ENCODE peak calls at places on chromosomes 4 and X, in four cellular contexts. J, K, R and E are unnamed samples.

GRCh38 chr4:24174622-24175021 is 284.8 kb upstream of the PPARGC1A start:
- DNase-seq in J (no peak), R (peak), K (peak), E (no peak)

GRCh38 chr4:75686346-75686745 is 13.1 kb upstream of the G3BP2 start:
- DNase-seq in R (no peak), J (no peak), K (peak), E (no peak)

GRCh38 chrX:134513091-134513490 is 53.1 kb downstream of the HPRT1 start:
- DNase-seq in K (peak), R (no peak), J (no peak), E (no peak)

GRCh38 chr4:95545526-95545925 is 3.2 kb downstream of the UNC5C start:
- DNase-seq in K (no peak), J (no peak), R (no peak), E (no peak)

GRCh38 chr4:154569584-154569983 is 6.8 kb downstream of the FGB start:
- DNase-seq in R (no peak), J (no peak), K (no peak), E (no peak)

GRCh38 chr4:98662619-98663225 is 4.3 kb upstream of the TSPAN5 start:
- DNase-seq in R (no peak), J (no peak), K (no peak), E (peak)

GRCh38 chr4:87915621-87916020 is 59.9 kb upstream of the SPP1 start:
- DNase-seq in J (no peak), K (no peak), R (no peak), E (no peak)

GRCh38 chr4:185504098-185505047 is 30.9 kb downstream of the PDLIM3 start:
- DNase-seq in R (no peak), J (peak), K (peak), E (no peak)

GRCh38 chr4:154854362-154854761 is 73.3 kb downstream of the RBM46 start:
- DNase-seq in R (peak), J (peak), K (peak), E (peak)

GRCh38 chr4:154277164-154277563 is 214.4 kb downstream of the DCHS2 start:
- DNase-seq in R (no peak), K (no peak), J (no peak), E (peak)

GRCh38 chr4:98620087-98620784 is 38.2 kb downstream of the TSPAN5 start:
- DNase-seq in R (no peak), J (no peak), K (no peak), E (no peak)

GRCh38 chr4:86004030-86004429 is 355.8 kb downstream of the MAPK10 start:
- DNase-seq in K (no peak), J (no peak), R (no peak), E (no peak)

GRCh38 chr4:109990307-109991257 is 77.9 kb downstream of the EGF start:
- DNase-seq in K (no peak), R (no peak), J (no peak), E (no peak)

GRCh38 chr4:103499094-103499493 is 220.7 kb downstream of the TACR3 start:
- DNase-seq in J (no peak), K (peak), R (no peak), E (peak)

GRCh38 chrX:15497865-15498264 is 2.7 kb upstream of the BMX start:
- DNase-seq in K (peak), J (peak), R (peak), E (peak)

GRCh38 chr4:86152454-86152853 is 207.4 kb downstream of the MAPK10 start:
- DNase-seq in R (no peak), K (peak), J (no peak), E (no peak)

GRCh38 chrX:20527458-20528099 is 260.9 kb upstream of the RPS6KA3 start:
- DNase-seq in R (peak), K (peak), J (no peak), E (peak)

GRCh38 chr4:186948361-186949291 is 225.0 kb upstream of the FAT1 start:
- DNase-seq in R (peak), J (no peak), K (peak), E (peak)

GRCh38 chr4:185137233-185137925 is 5.7 kb upstream of the SLC25A4 start:
- DNase-seq in J (no peak), R (no peak), K (no peak), E (peak)

GRCh38 chrX:25156323-25156722 is 140.6 kb upstream of the ARX start:
- DNase-seq in K (no peak), J (no peak), R (peak), E (no peak)

GRCh38 chrX:116726806-116727205 is 264.0 kb upstream of the CT83 start:
- DNase-seq in R (no peak), J (no peak), K (no peak), E (peak)

GRCh38 chrX:130916636-130917422 is 13.8 kb upstream of the ENOX2 start:
- DNase-seq in J (peak), R (peak), K (peak), E (peak)

GRCh38 chr4:80125252-80126177 is 52.5 kb upstream of the ANTXR2 start:
- DNase-seq in R (no peak), J (peak), K (peak), E (peak)

GRCh38 chr4:56684320-56684719 is 3.2 kb upstream of the HOPX start:
- DNase-seq in J (no peak), R (no peak), K (peak), E (no peak)

GRCh38 chr4:154741877-154742851 is 1.6 kb upstream of the LRAT start:
- DNase-seq in R (peak), K (peak), J (no peak), E (peak)

GRCh38 chr4:169644802-169645201 is 24.4 kb downstream of the CLCN3 start:
- DNase-seq in K (no peak), J (no peak), R (no peak), E (no peak)

GRCh38 chr4:113162089-113162488 is 112.6 kb downstream of the ANK2 start:
- DNase-seq in R (no peak), J (no peak), K (peak), E (no peak)
- TF ChIP-seq EZH2phosphoT487 in R (no peak), J (no peak), K (no peak), E (no peak)

DNA sequence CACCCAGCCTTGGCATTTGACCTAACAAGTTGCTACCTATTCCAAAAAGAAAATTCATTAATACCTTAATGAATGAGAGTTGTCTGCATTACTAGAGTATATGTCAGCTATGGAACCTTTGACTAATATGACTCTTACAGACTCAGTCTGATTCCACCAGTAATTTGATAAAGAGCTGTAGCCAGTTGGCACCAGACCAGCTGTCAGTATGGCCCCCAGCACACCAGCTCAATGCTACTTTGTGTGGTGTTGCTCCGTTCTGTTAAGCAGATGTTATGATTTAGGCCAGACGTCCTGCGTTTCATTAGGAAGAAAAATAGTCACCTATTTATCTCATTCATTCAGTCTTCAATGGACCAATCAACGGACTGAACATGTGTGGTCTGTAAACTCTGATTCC is 215.5 kb downstream of the TLL1 start:
- DNase-seq in J (no peak), R (no peak), K (no peak), E (no peak)
- TF ChIP-seq EZH2phosphoT487 in J (no peak), R (no peak), K (no peak), E (no peak)

GRCh38 chrX:103615781-103616180 is 8.0 kb downstream of the TCEAL3 start:
- DNase-seq in R (no peak), K (peak), J (no peak), E (no peak)
- TF ChIP-seq EZH2phosphoT487 in R (no peak), K (no peak), J (no peak), E (no peak)

GRCh38 chr4:150964754-150965153 is 50.3 kb downstream of the LRBA start:
- DNase-seq in K (no peak), R (no peak), J (no peak), E (no peak)

GRCh38 chr4:150960818-150961217 is 54.3 kb downstream of the LRBA start:
- DNase-seq in J (no peak), R (peak), K (peak), E (peak)

GRCh38 chr4:150962245-150962644 is 52.8 kb downstream of the LRBA start:
- DNase-seq in R (no peak), K (peak), J (no peak), E (no peak)

GRCh38 chr4:150961566-150961965 is 53.5 kb downstream of the LRBA start:
- DNase-seq in J (no peak), K (no peak), R (no peak), E (no peak)

DNA sequence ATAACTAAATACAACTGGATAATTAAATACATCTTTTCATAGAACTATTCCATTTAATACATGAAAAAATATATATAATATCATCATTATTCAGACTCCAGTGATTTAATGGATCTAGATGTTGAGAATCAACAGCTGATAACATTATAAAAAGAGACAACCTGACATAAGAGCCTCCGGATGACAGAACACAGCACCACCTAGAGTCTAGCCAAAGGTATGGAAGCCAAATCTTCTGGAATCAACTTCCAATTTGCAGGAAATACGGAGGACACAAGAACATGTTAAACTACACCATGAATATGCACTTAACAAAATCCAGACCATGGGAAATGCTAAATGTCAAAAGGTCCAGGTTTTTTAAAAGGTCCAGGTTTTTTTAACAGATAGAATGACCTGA is 55.0 kb downstream of the LRBA start:
- DNase-seq in J (no peak), K (peak), R (peak), E (peak)
- TF ChIP-seq EZH2phosphoT487 in J (no peak), K (no peak), R (no peak), E (no peak)

DNA sequence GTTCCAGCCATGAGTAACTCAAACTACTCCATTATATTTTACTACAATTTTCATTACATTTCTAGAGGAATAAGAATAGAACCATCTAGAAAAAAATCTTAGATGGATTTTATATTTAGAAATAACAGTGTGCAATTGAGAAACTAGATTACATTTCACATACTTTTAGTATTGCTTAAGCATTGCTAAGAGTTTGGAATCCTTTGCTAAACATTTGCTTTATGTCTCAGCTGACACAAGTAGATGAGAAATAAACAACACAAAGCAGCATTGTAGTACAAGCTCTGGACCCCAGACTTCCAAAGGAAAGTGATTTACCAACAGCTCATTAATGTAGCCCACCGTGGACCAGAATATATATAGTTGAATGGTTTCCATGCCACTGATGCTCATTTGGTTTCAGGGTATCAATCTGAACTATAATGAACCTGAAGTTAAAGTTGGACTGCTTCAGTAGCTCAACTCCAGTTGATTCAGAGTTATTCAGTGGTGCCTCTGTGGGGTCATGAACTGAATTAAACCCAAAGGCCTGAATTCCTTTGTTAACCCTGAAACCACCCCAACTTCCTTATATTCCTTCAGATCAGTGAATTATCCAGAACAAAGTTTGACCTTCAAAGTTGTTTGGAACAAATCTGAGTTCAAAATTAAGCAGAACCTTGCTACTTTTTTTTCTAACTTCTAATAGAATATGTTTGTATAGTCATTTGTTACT is 132.1 kb upstream of the NEIL3 start:
- DNase-seq in R (no peak), K (peak), J (no peak), E (no peak)
- TF ChIP-seq EZH2phosphoT487 in R (no peak), K (no peak), J (no peak), E (no peak)

DNA sequence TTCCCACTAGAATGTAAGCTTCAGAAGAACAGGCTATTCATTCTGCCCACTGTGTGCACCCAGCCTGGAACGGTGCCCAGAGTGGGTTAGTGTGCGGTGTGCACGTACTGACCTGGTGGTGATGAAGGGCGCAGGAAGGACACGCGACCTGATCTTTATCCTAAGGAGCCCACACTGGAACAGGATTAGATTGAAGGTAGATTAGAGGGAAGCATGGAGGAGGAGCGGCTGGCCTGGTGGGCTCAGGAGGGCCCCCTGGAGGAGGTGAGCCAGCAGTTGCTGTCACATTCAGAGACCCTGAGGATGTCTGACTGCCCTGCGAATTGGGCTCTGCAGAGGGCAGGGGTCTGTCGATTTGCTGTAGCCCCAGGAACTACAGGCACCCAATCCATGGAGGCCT is 73.1 kb downstream of the HTRA3 start:
- DNase-seq in K (no peak), J (no peak), R (no peak), E (peak)
- TF ChIP-seq EZH2phosphoT487 in K (no peak), J (no peak), R (no peak), E (no peak)

DNA sequence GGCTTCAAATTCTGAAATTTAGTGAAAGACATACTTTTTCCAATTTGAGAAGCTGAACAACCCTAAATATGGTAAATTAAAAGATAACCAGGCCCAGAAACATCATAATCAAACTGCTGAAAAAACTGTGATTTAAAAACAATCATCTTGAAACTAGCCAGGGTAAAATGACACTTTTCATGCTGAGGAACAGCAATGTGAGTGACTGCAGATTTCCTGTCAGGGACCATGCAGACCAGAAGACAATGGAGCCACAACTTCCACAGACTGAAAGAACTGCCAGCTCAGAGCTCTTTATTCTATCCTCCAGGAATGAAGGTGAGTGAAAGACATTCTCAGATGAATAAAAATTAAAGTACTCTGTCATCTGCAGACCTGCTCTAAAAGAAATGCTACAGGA is 73.3 kb downstream of the NAT8L start:
- DNase-seq in K (peak), J (peak), R (no peak), E (no peak)
- TF ChIP-seq EZH2phosphoT487 in K (no peak), J (no peak), R (no peak), E (no peak)

GRCh38 chrX:45172890-45173289 is 27.8 kb downstream of the DIPK2B start:
- DNase-seq in R (peak), K (peak), J (peak), E (peak)
- TF ChIP-seq EZH2phosphoT487 in R (no peak), K (no peak), J (no peak), E (no peak)

GRCh38 chr4:3724319-3725231 is 41.6 kb upstream of the ADRA2C start:
- DNase-seq in J (no peak), R (no peak), K (peak), E (peak)
- TF ChIP-seq EZH2phosphoT487 in J (no peak), R (no peak), K (no peak), E (no peak)

DNA sequence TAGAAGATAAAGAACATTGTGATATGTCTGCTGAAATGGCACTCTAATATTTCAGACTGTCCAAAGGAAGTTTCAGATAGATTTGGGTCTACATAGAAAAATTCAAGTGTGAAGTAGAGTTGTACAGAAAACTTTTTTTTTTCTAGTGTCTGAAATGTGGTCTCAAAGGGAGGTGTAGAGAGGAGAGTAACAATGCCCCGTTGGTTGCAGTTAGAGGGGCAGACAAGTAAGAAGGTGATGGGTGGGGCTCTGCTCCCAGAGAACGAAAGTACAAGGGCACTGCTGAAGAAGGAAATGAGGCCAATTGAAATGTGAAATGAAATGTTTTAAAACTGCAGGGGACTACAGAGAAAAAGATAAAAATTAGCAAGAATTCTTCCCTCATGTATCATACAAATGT is 177.8 kb downstream of the BANK1 start:
- DNase-seq in K (no peak), R (no peak), J (no peak), E (no peak)
- TF ChIP-seq EZH2phosphoT487 in K (no peak), R (no peak), J (no peak), E (no peak)